ENCODE peak calls at places on chromosomes 3 and 15, in six cellular contexts. T, M, H, A, R and X are unnamed samples.

GRCh38 chr3:20974389-20974788 is 776.6 kb downstream of the ZNF385D start:
- DNase-seq in R (no peak), T (no peak), H (no peak), M (no peak), A (no peak), X (no peak)

GRCh38 chr3:186097663-186098451 is 11.0 kb downstream of the ETV5 start:
- DNase-seq in R (peak; percentile 89), T (no peak), A (no peak), M (peak; percentile 86), H (no peak), X (no peak)

GRCh38 chr3:135516143-135516542 is 449.4 kb upstream of the PPP2R3A start:
- DNase-seq in T (no peak), H (no peak), A (no peak), M (no peak), R (no peak), X (no peak)

GRCh38 chr3:188659444-188660100 is 505.6 kb downstream of the LPP start:
- DNase-seq in H (no peak), R (peak; percentile 25), T (no peak), M (no peak), A (no peak), X (no peak)

GRCh38 chr15:100141304-100142080 is 200.3 kb downstream of the ADAMTS17 start:
- DNase-seq in T (no peak), M (no peak), R (peak; percentile 23), H (no peak), A (no peak), X (no peak)

GRCh38 chr15:67691450-67691849 is 133.9 kb upstream of the SKOR1 start:
- DNase-seq in T (no peak), R (no peak), M (no peak), A (no peak), H (no peak), X (no peak)

GRCh38 chr3:69739204-69740102 is at the start of gene MITF:
- DNase-seq in A (peak; percentile 91), R (peak; percentile 81), T (peak; percentile 45), H (peak; percentile 3), M (peak; percentile 95), X (peak; percentile 95)

GRCh38 chr3:107430214-107431047 is 53.2 kb downstream of the CCDC54 start:
- DNase-seq in A (no peak), R (peak; percentile 53), M (peak; percentile 29), H (no peak), T (no peak), X (no peak)

GRCh38 chr3:169161011-169161410 is 502.5 kb downstream of the MECOM start:
- DNase-seq in R (no peak), T (no peak), A (no peak), M (no peak), H (no peak), X (no peak)

GRCh38 chr3:156323466-156323865 is 203.1 kb downstream of the KCNAB1 start:
- DNase-seq in H (no peak), R (no peak), M (no peak), A (no peak), T (no peak), X (no peak)

GRCh38 chr15:80474224-80474619 is 70.0 kb downstream of the ARNT2 start:
- DNase-seq in R (no peak), A (no peak), H (no peak), T (no peak), M (no peak), X (no peak)

GRCh38 chr15:36370051-36370734 is 209.2 kb upstream of the CDIN1 start:
- DNase-seq in H (no peak), T (no peak), M (no peak), R (no peak), A (no peak), X (no peak)

GRCh38 chr3:153599685-153600084 is 437.7 kb downstream of the RAP2B start:
- DNase-seq in M (no peak), T (no peak), A (no peak), R (peak; percentile 92), H (no peak), X (no peak)

GRCh38 chr3:117790256-117790987 is 1080.8 kb downstream of the TUSC7 start:
- DNase-seq in T (no peak), M (no peak), A (no peak), H (no peak), R (peak; percentile 34), X (no peak)

GRCh38 chr15:35487417-35487816 is 58.5 kb downstream of the DPH6 start:
- DNase-seq in A (no peak), H (no peak), R (no peak), T (no peak), M (no peak), X (no peak)

GRCh38 chr15:79779739-79780138 is 117.1 kb downstream of the MTHFS start:
- DNase-seq in M (no peak), T (no peak), H (no peak), A (no peak), R (no peak), X (no peak)

GRCh38 chr3:159252274-159252673 is 450.4 kb downstream of the MFSD1 start:
- DNase-seq in H (no peak), R (peak; percentile 77), M (no peak), T (no peak), A (no peak), X (no peak)

GRCh38 chr3:124741027-124741426 is 10.8 kb downstream of the UMPS start:
- DNase-seq in A (no peak), M (no peak), T (no peak), R (peak; percentile 68), H (no peak), X (no peak)

GRCh38 chr3:180961087-180961486 is 28.4 kb downstream of the DNAJC19 start:
- DNase-seq in M (no peak), H (peak; percentile 3), T (no peak), A (no peak), R (no peak), X (no peak)

GRCh38 chr3:37054370-37054769 is 61.1 kb downstream of the MLH1 start:
- DNase-seq in M (no peak), A (no peak), T (peak; percentile 7), R (peak; percentile 84), H (peak; percentile 4), X (no peak)

GRCh38 chr3:100682056-100682853 is 27.0 kb upstream of the TFG start:
- DNase-seq in T (no peak), M (no peak), A (peak; percentile 75), R (no peak), H (no peak), X (peak; percentile 79)

GRCh38 chr3:4823986-4824947 is 155.0 kb upstream of the BHLHE40 start:
- DNase-seq in H (no peak), A (no peak), T (no peak), M (no peak), R (no peak), X (no peak)

GRCh38 chr3:13556937-13557336 is 8.0 kb downstream of the FBLN2 start:
- DNase-seq in M (no peak), H (no peak), T (no peak), A (no peak), R (no peak), X (no peak)

GRCh38 chr3:197430961-197431910 is 124.5 kb downstream of the BDH1 start:
- DNase-seq in M (no peak), R (peak; percentile 42), A (no peak), H (no peak), T (no peak), X (no peak)

GRCh38 chr3:43194490-43195115 is 88.7 kb upstream of the POMGNT2 start:
- DNase-seq in R (no peak), H (no peak), T (no peak), M (peak; percentile 74), A (peak; percentile 71), X (no peak)

GRCh38 chr3:116028157-116028556 is 404.8 kb downstream of the GAP43 start:
- DNase-seq in M (no peak), T (no peak), A (no peak), H (no peak), R (no peak), X (no peak)

GRCh38 chr15:75232252-75232813 is 25.8 kb upstream of the GOLGA6C start:
- DNase-seq in M (no peak), H (no peak), R (no peak), A (peak; percentile 29), T (no peak), X (peak; percentile 75)

GRCh38 chr3:52134761-52135160 is 19.5 kb downstream of the POC1A start:
- DNase-seq in R (no peak), M (no peak), H (no peak), T (no peak), A (no peak), X (no peak)

GRCh38 chr3:72447059-72447946 is 400.9 kb downstream of the SHQ1 start:
- DNase-seq in T (no peak), A (peak; percentile 97), R (peak; percentile 80), H (peak; percentile 98), M (peak; percentile 92), X (peak; percentile 96)

GRCh38 chr15:90161946-90162345 is 39.2 kb upstream of the SEMA4B start:
- DNase-seq in H (peak; percentile 56), R (no peak), A (no peak), T (no peak), M (no peak), X (no peak)
- TF ChIP-seq CTCF in H (no peak), R (no peak), A (no peak), T (no peak), M (no peak), X (no peak)

GRCh38 chr15:90387534-90388461 is at the start of gene IQGAP1:
- DNase-seq in R (peak; percentile 96), M (peak; percentile 99), A (peak; percentile 99), T (peak; percentile 80), H (peak; percentile 97), X (peak; percentile 97)
- TF ChIP-seq CTCF in R (no peak), M (no peak), A (no peak), T (no peak), H (no peak), X (no peak)

GRCh38 chr3:161423911-161424522 is 52.7 kb upstream of the SPTSSB start:
- DNase-seq in T (no peak), A (no peak), R (peak; percentile 66), M (no peak), H (peak; percentile 33), X (no peak)

GRCh38 chr3:161419555-161420333 is 48.4 kb upstream of the SPTSSB start:
- DNase-seq in T (no peak), M (no peak), H (no peak), A (no peak), R (no peak), X (no peak)

GRCh38 chr3:161422171-161422693 is 50.9 kb upstream of the SPTSSB start:
- DNase-seq in R (no peak), H (no peak), A (no peak), M (no peak), T (no peak), X (no peak)

GRCh38 chr3:161415506-161416231 is 44.4 kb upstream of the SPTSSB start:
- DNase-seq in H (no peak), T (no peak), R (peak; percentile 85), A (no peak), M (no peak), X (no peak)

DNA sequence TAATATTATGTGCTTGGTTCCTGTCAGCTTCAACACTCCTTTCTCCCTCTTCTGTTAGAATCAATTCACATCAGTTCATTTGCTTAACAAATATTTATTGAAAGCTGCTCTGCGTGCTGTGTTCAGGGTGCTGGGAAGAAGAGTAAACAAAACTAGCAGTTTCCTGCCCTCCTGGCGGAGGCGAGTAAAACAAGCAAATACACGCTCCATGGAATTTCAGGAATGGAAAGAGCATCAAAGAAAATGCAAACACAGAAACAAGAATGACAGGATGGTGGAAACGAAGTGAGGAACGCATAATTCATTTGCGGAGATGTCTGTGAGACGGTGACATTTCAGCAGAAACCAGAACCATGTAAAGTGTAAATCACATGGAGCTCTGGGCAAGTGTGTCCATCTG is 49.4 kb upstream of the SPTSSB start:
- DNase-seq in H (no peak), T (no peak), A (no peak), R (no peak), M (no peak), X (no peak)
- TF ChIP-seq CTCF in H (no peak), T (peak; percentile 14), A (no peak), R (no peak), M (no peak), X (peak; percentile 54)

GRCh38 chr3:126972866-126973265 is 10.0 kb upstream of the PLXNA1 start:
- DNase-seq in R (no peak), H (no peak), T (no peak), M (no peak), A (no peak), X (no peak)
- TF ChIP-seq CTCF in R (no peak), H (no peak), T (no peak), M (no peak), A (no peak), X (no peak)